ENCODE peak calls at places on chromosome 10, in nine cellular contexts. F is stimulated activated CD4-positive, alpha-beta T cell treated with anti-CD3 and anti-CD28 coated beads, TNF-alpha, amount 100 ng/mL, for 48 hours; Z is left cardiac atrium; H is OCI-LY7; L is Caki2; B is activated T-helper 1 cell treated with Interleukin-2 at 50 U/mL for 16 hours; E is putamen; C is activated naive CD4-positive, alpha-beta T cell; R is T-helper 9 cell. Q is an unnamed sample.

GRCh38 chr10:20962165-20962564 is 65.1 kb upstream of the NEBL start:
- DNase-seq in C (no peak), R (no peak), F (no peak), L (no peak), H (no peak), B (no peak), Z (no peak), E (no peak), Q (no peak)

GRCh38 chr10:6813876-6814275 is 233.8 kb upstream of the PRKCQ start:
- DNase-seq in C (no peak), F (no peak), L (no peak), Z (no peak), H (no peak), E (no peak), R (no peak), B (no peak), Q (no peak)

GRCh38 chr10:7354330-7355047 is 56.3 kb downstream of the SFMBT2 start:
- DNase-seq in L (peak), C (no peak), E (no peak), Z (no peak), B (no peak), R (no peak), H (no peak), F (no peak), Q (no peak)

GRCh38 chr10:546971-547590 is 142.4 kb downstream of the DIP2C start:
- DNase-seq in Z (no peak), E (no peak), R (no peak), L (no peak), H (peak), F (no peak), B (no peak), C (no peak), Q (no peak)

GRCh38 chr10:112834661-112835060 is 115.4 kb upstream of the TCF7L2 start:
- DNase-seq in H (no peak), F (no peak), Z (no peak), R (no peak), C (no peak), L (no peak), E (no peak), B (no peak), Q (no peak)

GRCh38 chr10:6180480-6181110 is 22.1 kb upstream of the PFKFB3 start:
- DNase-seq in C (no peak), B (no peak), R (no peak), E (no peak), H (no peak), L (no peak), F (no peak), Z (no peak), Q (no peak)

GRCh38 chr10:110845372-110845755 is 26.4 kb upstream of the PDCD4 start:
- DNase-seq in L (no peak), B (no peak), F (no peak), C (no peak), R (no peak), Z (no peak), E (no peak), H (no peak), Q (no peak)

GRCh38 chr10:92239185-92239599 is 51.7 kb downstream of the CPEB3 start:
- DNase-seq in C (no peak), B (no peak), F (no peak), H (no peak), R (peak), E (no peak), L (no peak), Z (no peak), Q (no peak)

GRCh38 chr10:100019824-100020160 is 10.0 kb upstream of the DNMBP start:
- DNase-seq in L (no peak), H (peak), R (no peak), E (no peak), F (no peak), Z (no peak), B (no peak), C (no peak), Q (no peak)

GRCh38 chr10:34739915-34740314 is 75.2 kb downstream of the PARD3 start:
- DNase-seq in H (no peak), B (no peak), E (no peak), L (peak), F (no peak), R (no peak), Z (peak), C (no peak), Q (no peak)

GRCh38 chr10:77576633-77577032 is 61.0 kb downstream of the KCNMA1 start:
- DNase-seq in R (no peak), Z (no peak), F (no peak), L (no peak), E (no peak), B (no peak), H (no peak), C (no peak), Q (no peak)

GRCh38 chr10:23834096-23834495 is 374.8 kb upstream of the KIAA1217 start:
- DNase-seq in R (no peak), E (no peak), B (no peak), L (no peak), Z (no peak), F (no peak), H (no peak), C (no peak), Q (no peak)

GRCh38 chr10:58448121-58448935 is 63.1 kb downstream of the TFAM start:
- DNase-seq in L (no peak), Z (no peak), B (no peak), C (no peak), R (no peak), E (no peak), F (no peak), H (no peak), Q (no peak)

GRCh38 chr10:129854181-129854580 is 109.9 kb downstream of the EBF3 start:
- DNase-seq in F (no peak), H (no peak), E (no peak), R (no peak), Z (no peak), L (no peak), B (no peak), C (no peak), Q (no peak)

GRCh38 chr10:2460846-2461245 is 606.5 kb upstream of the PFKP start:
- DNase-seq in C (no peak), E (no peak), L (no peak), B (no peak), F (no peak), Z (no peak), H (no peak), R (no peak), Q (no peak)

GRCh38 chr10:18822156-18822555 is 162.9 kb downstream of the ARL5B start:
- DNase-seq in B (no peak), L (peak), H (peak), R (no peak), Z (no peak), C (no peak), E (no peak), F (no peak), Q (no peak)

GRCh38 chr10:103758294-103758681 is 97.1 kb downstream of the SH3PXD2A start:
- DNase-seq in F (no peak), B (no peak), R (no peak), Z (no peak), L (peak), E (no peak), H (no peak), C (no peak), Q (no peak)

GRCh38 chr10:88207121-88207546 is 343.7 kb downstream of the PTEN start:
- DNase-seq in C (no peak), E (no peak), R (no peak), F (no peak), B (no peak), L (no peak), Z (no peak), H (no peak), Q (no peak)

GRCh38 chr10:80168679-80169380 is 36.3 kb downstream of the PLAC9 start:
- DNase-seq in F (no peak), R (peak), C (no peak), L (no peak), Z (peak), E (no peak), H (peak), B (no peak), Q (no peak)

GRCh38 chr10:79260803-79261740 is 86.2 kb upstream of the PPIF start:
- DNase-seq in C (no peak), H (no peak), R (no peak), E (no peak), F (no peak), L (no peak), Z (no peak), B (no peak), Q (no peak)

GRCh38 chr10:86044029-86044428 is 322.6 kb downstream of the GRID1 start:
- DNase-seq in L (no peak), B (no peak), H (no peak), F (no peak), E (no peak), Z (no peak), C (no peak), R (no peak), Q (no peak)

GRCh38 chr10:30434273-30435067 is 486 bp downstream of the MAP3K8 start:
- DNase-seq in H (peak), F (no peak), E (peak), L (peak), B (peak), R (peak), Z (peak), C (peak), Q (peak)